ENCODE peak calls at places on chromosome 22, in four cellular contexts. T is activated naive CD8-positive, alpha-beta T cell treated with anti-CD3 and anti-CD28 coated beads, Interleukin-2, amount 50 U/mL, for 16 hours; D is endothelial cell; Z is midbrain. L is an unnamed sample.

GRCh38 chr22:27216444-27216843 is 559.1 kb downstream of the MIAT start:
- DNase-seq in T (no peak), D (no peak), Z (no peak), L (no peak)

GRCh38 chr22:27212617-27213177 is 555.3 kb downstream of the MIAT start:
- DNase-seq in T (no peak), D (peak), Z (no peak), L (no peak)

GRCh38 chr22:25208743-25209505 is 9.3 kb downstream of the CRYBB3 start:
- DNase-seq in T (no peak), D (no peak), Z (no peak), L (no peak)

GRCh38 chr22:41920271-41920976 is 5.5 kb upstream of the SHISA8 start:
- DNase-seq in T (no peak), D (peak), Z (no peak), L (no peak)

GRCh38 chr22:42383851-42384417 is 48.3 kb downstream of the NFAM1 start:
- DNase-seq in T (no peak), D (no peak), Z (no peak), L (no peak)

GRCh38 chr22:37996079-37996478 is 11.7 kb upstream of the SOX10 start:
- DNase-seq in T (no peak), D (no peak), Z (no peak), L (no peak)

GRCh38 chr22:35705141-35705540 is 12.5 kb upstream of the APOL5 start:
- DNase-seq in T (no peak), D (no peak), Z (no peak), L (no peak)

GRCh38 chr22:20785415-20785814 is 11.5 kb downstream of the SERPIND1 start:
- DNase-seq in T (no peak), D (no peak), Z (no peak), L (no peak)

GRCh38 chr22:40716116-40716515 is 36.8 kb downstream of the MCHR1 start:
- DNase-seq in T (no peak), D (no peak), Z (no peak), L (no peak)

GRCh38 chr22:22720201-22720723 is 75.8 kb downstream of the GGTLC2 start:
- DNase-seq in T (no peak), D (peak), Z (no peak), L (no peak)

GRCh38 chr22:39396156-39396796 is 3.3 kb upstream of the TAB1 start:
- DNase-seq in T (no peak), D (no peak), Z (no peak), L (no peak)

L was measured in upper lobe of right lung.